ENCODE peak calls at places on chromosomes 6 and 20, in six cellular contexts. One of them, this sample, is unnamed.

GRCh38 chr6:27795697-27796494 is 116.3 kb downstream of the OR2B2 start:
- DNase-seq in breast epithelium: no peak
- DNase-seq in suprapubic skin: no peak
- DNase-seq in tibial nerve: no peak
- DNase-seq in uterus: peak; percentile 74
- DNase-seq in heart left ventricle: no peak
- DNase-seq in this sample: no peak

GRCh38 chr20:19572031-19572430 is 186.0 kb upstream of the RIN2 start:
- DNase-seq in breast epithelium: no peak
- DNase-seq in suprapubic skin: no peak
- DNase-seq in tibial nerve: no peak
- DNase-seq in uterus: no peak
- DNase-seq in heart left ventricle: no peak
- DNase-seq in this sample: no peak

GRCh38 chr20:62766071-62766450 is 30.2 kb upstream of the MRGBP start:
- DNase-seq in breast epithelium: no peak
- DNase-seq in suprapubic skin: no peak
- DNase-seq in tibial nerve: no peak
- DNase-seq in uterus: no peak
- DNase-seq in heart left ventricle: peak; percentile 6
- DNase-seq in this sample: no peak

GRCh38 chr20:20295621-20296498 is 72.0 kb upstream of the INSM1 start:
- DNase-seq in breast epithelium: no peak
- DNase-seq in suprapubic skin: no peak
- DNase-seq in tibial nerve: no peak
- DNase-seq in uterus: no peak
- DNase-seq in heart left ventricle: no peak
- DNase-seq in this sample: no peak

GRCh38 chr20:10513931-10514575 is 78.9 kb downstream of the SLX4IP start:
- DNase-seq in breast epithelium: no peak
- DNase-seq in suprapubic skin: no peak
- DNase-seq in tibial nerve: no peak
- DNase-seq in uterus: no peak
- DNase-seq in heart left ventricle: no peak
- DNase-seq in this sample: no peak

GRCh38 chr20:59055302-59055701 is 12.7 kb upstream of the PRELID3B start:
- DNase-seq in breast epithelium: no peak
- DNase-seq in suprapubic skin: no peak
- DNase-seq in tibial nerve: no peak
- DNase-seq in uterus: no peak
- DNase-seq in heart left ventricle: no peak
- DNase-seq in this sample: no peak

GRCh38 chr6:164331026-164331425 is 916.5 kb downstream of the QKI start:
- DNase-seq in breast epithelium: no peak
- DNase-seq in suprapubic skin: no peak
- DNase-seq in tibial nerve: no peak
- DNase-seq in uterus: no peak
- DNase-seq in heart left ventricle: no peak
- DNase-seq in this sample: no peak

GRCh38 chr6:168012431-168013249 is 15.2 kb downstream of the KIF25 start:
- DNase-seq in breast epithelium: no peak
- DNase-seq in suprapubic skin: no peak
- DNase-seq in tibial nerve: no peak
- DNase-seq in uterus: no peak
- DNase-seq in heart left ventricle: no peak
- DNase-seq in this sample: peak; percentile 87

GRCh38 chr6:134007077-134007476 is 45.3 kb downstream of the SLC2A12 start:
- DNase-seq in breast epithelium: peak; percentile 58
- DNase-seq in suprapubic skin: no peak
- DNase-seq in tibial nerve: no peak
- DNase-seq in uterus: no peak
- DNase-seq in heart left ventricle: no peak
- DNase-seq in this sample: no peak

GRCh38 chr20:45311589-45312211 is 3.6 kb upstream of the MATN4 start:
- DNase-seq in breast epithelium: no peak
- DNase-seq in suprapubic skin: no peak
- DNase-seq in tibial nerve: no peak
- DNase-seq in uterus: peak; percentile 28
- DNase-seq in heart left ventricle: peak; percentile 49
- DNase-seq in this sample: no peak

GRCh38 chr6:160995271-160995670 is 3.7 kb downstream of the MAP3K4 start:
- DNase-seq in breast epithelium: no peak
- DNase-seq in suprapubic skin: no peak
- DNase-seq in tibial nerve: no peak
- DNase-seq in uterus: no peak
- DNase-seq in heart left ventricle: no peak
- DNase-seq in this sample: no peak

GRCh38 chr20:3251806-3252205 is 12.8 kb upstream of the SLC4A11 start:
- DNase-seq in breast epithelium: no peak
- DNase-seq in suprapubic skin: no peak
- DNase-seq in tibial nerve: no peak
- DNase-seq in uterus: no peak
- DNase-seq in heart left ventricle: no peak
- DNase-seq in this sample: no peak

GRCh38 chr6:41451515-41452163 is 94.5 kb upstream of the FOXP4 start:
- DNase-seq in breast epithelium: no peak
- DNase-seq in suprapubic skin: no peak
- DNase-seq in tibial nerve: no peak
- DNase-seq in uterus: peak; percentile 64
- DNase-seq in heart left ventricle: peak; percentile 71
- DNase-seq in this sample: no peak

GRCh38 chr6:107030151-107030550 is 2.2 kb downstream of the MTRES1 start:
- DNase-seq in breast epithelium: no peak
- DNase-seq in suprapubic skin: no peak
- DNase-seq in tibial nerve: no peak
- DNase-seq in uterus: no peak
- DNase-seq in heart left ventricle: no peak
- DNase-seq in this sample: no peak

GRCh38 chr6:4220619-4221018 is 85.2 kb upstream of the ECI2 start:
- DNase-seq in breast epithelium: no peak
- DNase-seq in suprapubic skin: no peak
- DNase-seq in tibial nerve: no peak
- DNase-seq in uterus: no peak
- DNase-seq in heart left ventricle: no peak
- DNase-seq in this sample: no peak

GRCh38 chr20:44247131-44247571 is at the start of gene GDAP1L1:
- DNase-seq in breast epithelium: no peak
- DNase-seq in suprapubic skin: no peak
- DNase-seq in tibial nerve: no peak
- DNase-seq in uterus: no peak
- DNase-seq in heart left ventricle: peak; percentile 50
- DNase-seq in this sample: no peak

GRCh38 chr6:137165375-137166246 is 7.8 kb downstream of the IL22RA2 start:
- DNase-seq in breast epithelium: no peak
- DNase-seq in suprapubic skin: no peak
- DNase-seq in tibial nerve: no peak
- DNase-seq in uterus: no peak
- DNase-seq in heart left ventricle: no peak
- DNase-seq in this sample: no peak

GRCh38 chr20:64065973-64066341 is 3.0 kb downstream of the TCEA2 start:
- DNase-seq in breast epithelium: no peak
- DNase-seq in suprapubic skin: no peak
- DNase-seq in tibial nerve: no peak
- DNase-seq in uterus: no peak
- DNase-seq in heart left ventricle: no peak
- DNase-seq in this sample: no peak

GRCh38 chr6:17169291-17169690 is 67.4 kb downstream of the STMND1 start:
- DNase-seq in breast epithelium: no peak
- DNase-seq in suprapubic skin: no peak
- DNase-seq in tibial nerve: no peak
- DNase-seq in uterus: no peak
- DNase-seq in heart left ventricle: no peak
- DNase-seq in this sample: no peak

GRCh38 chr6:128493877-128494276 is 26.5 kb downstream of the PTPRK start:
- DNase-seq in breast epithelium: no peak
- DNase-seq in suprapubic skin: no peak
- DNase-seq in tibial nerve: no peak
- DNase-seq in uterus: no peak
- DNase-seq in heart left ventricle: no peak
- DNase-seq in this sample: no peak

GRCh38 chr20:17651761-17652388 is 30.2 kb downstream of the RRBP1 start:
- DNase-seq in breast epithelium: no peak
- DNase-seq in suprapubic skin: no peak
- DNase-seq in tibial nerve: no peak
- DNase-seq in uterus: peak; percentile 13
- DNase-seq in heart left ventricle: peak; percentile 16
- DNase-seq in this sample: no peak
- H3K4me1 ChIP-seq in breast epithelium: peaks cover 7% of the 10 kb centered on the region
- H3K4me1 ChIP-seq in suprapubic skin: peaks cover 58% of the 10 kb centered on the region
- H3K4me1 ChIP-seq in tibial nerve: peaks cover 47% of the 10 kb centered on the region
- H3K4me1 ChIP-seq in uterus: peaks cover 8% of the 10 kb centered on the region
- H3K4me1 ChIP-seq in heart left ventricle: peaks cover 59% of the 10 kb centered on the region
- H3K4me1 ChIP-seq in this sample: peaks cover 62% of the 10 kb centered on the region

GRCh38 chr6:122422003-122422402 is 22.6 kb downstream of the HSF2 start:
- DNase-seq in breast epithelium: no peak
- DNase-seq in suprapubic skin: no peak
- DNase-seq in tibial nerve: no peak
- DNase-seq in uterus: no peak
- DNase-seq in heart left ventricle: no peak
- DNase-seq in this sample: no peak
- H3K36me3 ChIP-seq in breast epithelium: peaks cover 11% of the 10 kb centered on the region
- H3K36me3 ChIP-seq in suprapubic skin: peaks cover 54% of the 10 kb centered on the region
- H3K36me3 ChIP-seq in tibial nerve: peaks cover 81% of the 10 kb centered on the region
- H3K36me3 ChIP-seq in uterus: no peaks in the 10 kb centered on the region
- H3K36me3 ChIP-seq in heart left ventricle: peaks cover 98% of the 10 kb centered on the region
- H3K36me3 ChIP-seq in this sample: no peaks in the 10 kb centered on the region

DNA sequence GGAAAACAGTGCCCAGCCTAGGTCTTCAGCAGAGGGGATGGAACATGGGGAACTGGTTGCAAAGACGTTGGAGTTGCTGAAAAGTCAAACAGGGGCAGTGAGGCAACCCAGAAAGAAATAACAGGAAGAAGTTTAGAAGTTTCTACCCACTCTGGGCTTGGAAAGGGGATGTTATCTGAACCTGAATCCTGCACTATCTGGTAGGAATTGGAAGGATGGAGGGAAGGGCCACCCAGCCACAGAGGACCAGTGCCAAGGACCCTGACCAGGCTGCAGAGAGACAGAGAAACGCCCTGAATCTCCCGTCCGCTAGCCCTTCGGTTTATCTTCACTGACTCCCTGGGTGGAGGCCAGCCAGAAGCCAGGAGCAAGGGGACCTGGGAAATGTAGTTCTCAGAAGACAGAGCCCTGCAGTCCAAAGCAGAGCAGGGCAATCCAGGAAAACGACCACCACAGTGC is 217.3 kb upstream of the RREB1 start:
- DNase-seq in breast epithelium: no peak
- DNase-seq in suprapubic skin: no peak
- DNase-seq in tibial nerve: no peak
- DNase-seq in uterus: no peak
- DNase-seq in heart left ventricle: peak; percentile 63
- DNase-seq in this sample: no peak
- TF ChIP-seq POLR2A in breast epithelium: no peak
- TF ChIP-seq POLR2A in suprapubic skin: no peak
- TF ChIP-seq POLR2A in tibial nerve: no peak
- TF ChIP-seq POLR2A in uterus: no peak
- TF ChIP-seq POLR2A in heart left ventricle: no peak
- TF ChIP-seq POLR2A in this sample: no peak

GRCh38 chr6:22621701-22622100 is 52.3 kb downstream of the HDGFL1 start:
- DNase-seq in breast epithelium: no peak
- DNase-seq in suprapubic skin: no peak
- DNase-seq in tibial nerve: no peak
- DNase-seq in uterus: no peak
- DNase-seq in heart left ventricle: no peak
- DNase-seq in this sample: no peak
- H3K4me1 ChIP-seq in breast epithelium: no peaks in the 10 kb centered on the region
- H3K4me1 ChIP-seq in suprapubic skin: no peaks in the 10 kb centered on the region
- H3K4me1 ChIP-seq in tibial nerve: no peaks in the 10 kb centered on the region
- H3K4me1 ChIP-seq in uterus: no peaks in the 10 kb centered on the region
- H3K4me1 ChIP-seq in heart left ventricle: peaks cover 24% of the 10 kb centered on the region
- H3K4me1 ChIP-seq in this sample: no peaks in the 10 kb centered on the region

DNA sequence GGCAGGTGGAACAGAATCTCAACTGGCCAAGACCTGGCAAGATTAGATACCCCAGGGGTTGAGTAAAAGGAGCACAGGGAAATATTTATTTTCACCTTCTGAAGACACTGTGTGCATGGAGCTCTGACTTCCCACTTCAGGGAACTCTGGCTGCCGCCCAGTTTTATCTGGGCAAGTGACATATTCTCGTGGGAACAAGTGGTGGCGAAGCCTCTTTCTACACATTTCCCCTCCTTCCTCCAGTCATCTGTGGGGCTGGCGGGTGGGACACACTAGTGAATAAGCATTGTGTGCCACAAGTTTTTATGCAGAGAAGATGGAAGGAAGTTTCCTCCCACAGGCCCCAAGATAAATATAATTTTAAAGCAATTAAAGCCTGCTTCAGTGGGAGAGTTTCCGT is 23.6 kb downstream of the NSFL1C start:
- DNase-seq in breast epithelium: no peak
- DNase-seq in suprapubic skin: no peak
- DNase-seq in tibial nerve: no peak
- DNase-seq in uterus: no peak
- DNase-seq in heart left ventricle: no peak
- DNase-seq in this sample: no peak
- H3K36me3 ChIP-seq in breast epithelium: peaks cover 18% of the 10 kb centered on the region
- H3K36me3 ChIP-seq in suprapubic skin: peaks cover 85% of the 10 kb centered on the region
- H3K36me3 ChIP-seq in tibial nerve: peaks cover 86% of the 10 kb centered on the region
- H3K36me3 ChIP-seq in uterus: no peaks in the 10 kb centered on the region
- H3K36me3 ChIP-seq in heart left ventricle: peaks cover 96% of the 10 kb centered on the region
- H3K36me3 ChIP-seq in this sample: peaks cover 70% of the 10 kb centered on the region

GRCh38 chr6:156579564-156579963 is 197.6 kb upstream of the ARID1B start:
- DNase-seq in breast epithelium: no peak
- DNase-seq in suprapubic skin: no peak
- DNase-seq in tibial nerve: no peak
- DNase-seq in uterus: no peak
- DNase-seq in heart left ventricle: no peak
- DNase-seq in this sample: no peak
- TF ChIP-seq POLR2A in breast epithelium: no peak
- TF ChIP-seq POLR2A in suprapubic skin: no peak
- TF ChIP-seq POLR2A in tibial nerve: no peak
- TF ChIP-seq POLR2A in uterus: no peak
- TF ChIP-seq POLR2A in heart left ventricle: no peak
- TF ChIP-seq POLR2A in this sample: no peak

GRCh38 chr6:111782161-111782809 is 91.0 kb downstream of the FYN start:
- DNase-seq in breast epithelium: no peak
- DNase-seq in suprapubic skin: no peak
- DNase-seq in tibial nerve: no peak
- DNase-seq in uterus: no peak
- DNase-seq in heart left ventricle: no peak
- DNase-seq in this sample: no peak
- H3K4me1 ChIP-seq in breast epithelium: no peaks in the 10 kb centered on the region
- H3K4me1 ChIP-seq in suprapubic skin: peaks cover 15% of the 10 kb centered on the region
- H3K4me1 ChIP-seq in tibial nerve: peaks cover 32% of the 10 kb centered on the region
- H3K4me1 ChIP-seq in uterus: no peaks in the 10 kb centered on the region
- H3K4me1 ChIP-seq in heart left ventricle: peaks cover 69% of the 10 kb centered on the region
- H3K4me1 ChIP-seq in this sample: peaks cover 53% of the 10 kb centered on the region